ENCODE peak calls at places on chromosomes 16 and 17, in eight cellular contexts. O, K, U, G, L, B, F and S are unnamed samples.

GRCh38 chr17:10091051-10091450 is 107.4 kb downstream of the GAS7 start:
- DNase-seq in O (no peak), K (no peak), U (no peak), G (no peak), L (no peak), B (no peak), F (no peak), S (no peak)

GRCh38 chr17:49187301-49187700 is 23.1 kb downstream of the GNGT2 start:
- DNase-seq in O (no peak), K (no peak), U (no peak), G (no peak), L (no peak), B (no peak), F (no peak), S (no peak)

GRCh38 chr16:31695667-31696066 is 168.0 kb downstream of the AHSP start:
- DNase-seq in O (peak), K (no peak), U (peak), G (no peak), L (no peak), B (no peak), F (no peak), S (peak)

GRCh38 chr17:17824780-17825614 is 11.8 kb downstream of the SREBF1 start:
- DNase-seq in O (no peak), K (no peak), U (peak), G (no peak), L (no peak), B (peak), F (no peak), S (no peak)

GRCh38 chr16:9039208-9039607 is 52.2 kb upstream of the HAPSTR1 start:
- DNase-seq in O (no peak), K (no peak), U (peak), G (no peak), L (no peak), B (no peak), F (no peak), S (no peak)

GRCh38 chr16:87713469-87714229 is 52.1 kb downstream of the KLHDC4 start:
- DNase-seq in O (peak), K (no peak), U (no peak), G (no peak), L (no peak), B (no peak), F (no peak), S (no peak)

GRCh38 chr16:75202069-75202590 is 4.8 kb downstream of the CTRB2 start:
- DNase-seq in O (no peak), K (no peak), U (no peak), G (no peak), L (no peak), B (no peak), F (no peak), S (no peak)

GRCh38 chr17:18960241-18960665 is 8.3 kb downstream of the SLC5A10 start:
- DNase-seq in O (no peak), K (no peak), U (no peak), G (no peak), L (no peak), B (no peak), F (no peak), S (no peak)

GRCh38 chr16:2968738-2969544 is at the start of gene PAQR4:
- DNase-seq in O (peak), K (peak), U (peak), G (peak), L (no peak), B (peak), F (peak), S (peak)

GRCh38 chr16:57533618-57534336 is 2.6 kb downstream of the CCDC102A start:
- DNase-seq in O (peak), K (no peak), U (peak), G (peak), L (no peak), B (peak), F (no peak), S (no peak)

GRCh38 chr17:30344283-30345088 is 10.6 kb upstream of the TMIGD1 start:
- DNase-seq in O (no peak), K (peak), U (no peak), G (peak), L (no peak), B (peak), F (no peak), S (peak)

GRCh38 chr17:51398128-51398525 is 137.8 kb downstream of the UTP18 start:
- DNase-seq in O (no peak), K (no peak), U (no peak), G (no peak), L (no peak), B (no peak), F (no peak), S (no peak)
- H3K4me3 ChIP-seq in O (no peak), K (no peak), U (no peak), G (no peak), L (no peak), B (no peak), F (no peak), S (no peak)

DNA sequence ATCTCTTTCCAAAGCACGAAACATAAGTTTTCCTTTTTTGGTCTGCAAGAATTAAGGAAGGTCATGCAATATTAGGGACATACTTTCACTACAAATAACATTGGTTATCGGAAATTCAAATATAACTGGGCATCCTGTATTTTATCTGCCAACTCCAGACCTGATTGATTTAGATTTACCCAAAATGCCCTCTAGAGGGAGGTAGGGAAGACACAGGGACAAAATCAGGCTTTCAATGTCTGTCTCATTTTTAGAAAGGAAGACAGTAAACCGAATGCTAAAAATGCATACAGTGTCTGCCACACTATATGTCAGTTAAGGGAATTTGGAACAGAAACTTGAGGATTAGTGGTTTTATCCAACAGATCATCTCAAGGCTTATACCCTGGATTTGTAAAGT is 161.7 kb upstream of the SOX9 start:
- DNase-seq in O (no peak), K (no peak), U (no peak), G (no peak), L (no peak), B (no peak), F (no peak), S (no peak)
- TF ChIP-seq CTCF in O (no peak), K (peak), U (peak), G (peak), L (peak), B (peak), F (no peak), S (no peak)

DNA sequence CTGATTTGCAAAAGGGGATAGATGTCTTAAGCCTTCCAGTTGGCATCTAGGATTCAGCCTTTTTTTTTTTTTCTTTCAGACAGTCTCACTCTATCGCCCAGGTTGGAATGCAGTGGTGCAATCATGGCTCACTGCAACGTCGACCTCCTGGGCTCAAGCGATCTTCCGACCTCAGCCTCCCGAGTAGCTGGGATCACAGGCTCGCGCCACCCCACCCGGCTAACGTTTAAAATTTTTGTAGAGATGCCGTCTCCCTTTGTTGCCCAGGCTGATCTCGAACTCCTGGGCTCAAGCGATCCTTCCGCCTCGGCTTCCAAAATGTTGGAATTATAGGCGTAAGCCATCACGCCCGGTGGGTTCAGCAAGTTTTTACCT is 571 bp upstream of the CCP110 start:
- DNase-seq in O (no peak), K (no peak), U (no peak), G (no peak), L (no peak), B (no peak), F (no peak), S (no peak)
- H3K4me3 ChIP-seq in O (no peak), K (no peak), U (peak), G (no peak), L (no peak), B (no peak), F (no peak), S (peak)

DNA sequence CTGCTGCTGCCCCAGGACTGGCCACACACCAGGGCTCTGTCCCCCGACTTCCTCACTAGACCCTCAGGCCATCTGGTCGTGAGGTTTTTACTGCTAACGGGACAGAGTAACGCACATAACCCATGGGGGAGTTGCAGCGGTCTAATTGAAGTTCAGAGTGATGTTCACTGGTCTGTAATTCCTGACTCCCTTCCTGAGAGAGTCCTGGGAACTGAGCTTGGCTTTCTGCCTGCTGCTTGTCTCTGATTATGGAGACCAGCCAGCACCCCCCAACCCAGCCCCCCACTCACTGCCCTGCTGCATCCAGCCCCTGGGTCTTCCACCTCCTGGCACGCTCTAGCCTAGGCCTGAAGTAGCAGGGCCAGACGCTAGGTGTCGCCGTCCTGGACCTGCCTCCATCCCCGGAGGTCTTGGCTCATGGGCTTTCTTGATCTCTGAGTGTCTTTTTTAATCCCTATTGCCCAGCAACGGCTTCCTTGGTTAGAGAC is 192.9 kb downstream of the CCDC182 start:
- DNase-seq in O (peak), K (no peak), U (peak), G (no peak), L (no peak), B (no peak), F (no peak), S (no peak)
- TF ChIP-seq CTCF in O (no peak), K (peak), U (peak), G (peak), L (peak), B (peak), F (peak), S (peak)

DNA sequence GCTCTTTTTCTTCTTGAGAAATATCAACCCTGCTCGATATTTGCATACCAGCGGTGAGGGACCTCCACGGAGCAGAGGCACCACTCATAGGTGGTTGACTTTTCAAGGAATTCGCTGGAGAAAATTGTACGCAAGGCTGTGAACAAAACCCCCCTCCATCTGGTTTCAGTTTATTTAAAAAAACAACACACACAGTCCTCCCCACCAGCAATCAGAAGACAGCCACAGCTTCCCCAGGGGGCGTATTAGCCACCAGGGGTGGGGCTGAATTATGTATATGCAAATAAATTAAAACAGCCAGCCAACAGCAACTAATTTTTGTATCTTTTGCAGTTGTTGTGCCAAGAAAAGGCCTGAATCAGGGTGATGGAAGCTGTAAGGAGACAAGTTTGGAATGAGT is 5.9 kb upstream of the HSD11B2 start:
- DNase-seq in O (no peak), K (no peak), U (no peak), G (no peak), L (no peak), B (no peak), F (no peak), S (no peak)
- H3K4me3 ChIP-seq in O (no peak), K (no peak), U (no peak), G (no peak), L (no peak), B (no peak), F (no peak), S (no peak)